ENCODE peak calls at places on chromosomes 5 and 9, in eight cellular contexts. C, G, Y, K, V, O, Q and I are unnamed samples.

GRCh38 chr5:43520615-43521014 is 5.7 kb upstream of the C5orf34 start:
- DNase-seq in C (no peak), G (no peak), Y (no peak), K (no peak), V (no peak), O (no peak), Q (no peak), I (no peak)

GRCh38 chr5:137566780-137567179 is 67.7 kb upstream of the SPOCK1 start:
- DNase-seq in C (no peak), G (no peak), Y (no peak), K (no peak), V (no peak), O (no peak), Q (peak; percentile 19), I (no peak)

GRCh38 chr9:1505489-1505888 is 455.3 kb downstream of the DMRT2 start:
- DNase-seq in C (no peak), G (no peak), Y (no peak), K (no peak), V (no peak), O (no peak), Q (no peak), I (no peak)

GRCh38 chr9:76107487-76107886 is 217.0 kb downstream of the PCSK5 start:
- DNase-seq in C (no peak), G (no peak), Y (peak; percentile 81), K (peak; percentile 19), V (no peak), O (peak; percentile 24), Q (no peak), I (peak; percentile 39)

GRCh38 chr5:177453852-177454396 is 7.3 kb downstream of the PRR7 start:
- DNase-seq in C (peak; percentile 68), G (no peak), Y (no peak), K (no peak), V (no peak), O (no peak), Q (no peak), I (no peak)

GRCh38 chr9:96139592-96140251 is 162.3 kb downstream of the HSD17B3 start:
- DNase-seq in C (peak; percentile 66), G (peak; percentile 92), Y (peak; percentile 84), K (peak; percentile 32), V (no peak), O (peak; percentile 71), Q (no peak), I (peak; percentile 91)

GRCh38 chr9:36551129-36551528 is 21.6 kb upstream of the MELK start:
- DNase-seq in C (no peak), G (no peak), Y (peak; percentile 32), K (no peak), V (no peak), O (peak; percentile 8), Q (no peak), I (no peak)

GRCh38 chr9:18595597-18595996 is 121.6 kb downstream of the ADAMTSL1 start:
- DNase-seq in C (no peak), G (no peak), Y (no peak), K (no peak), V (no peak), O (no peak), Q (no peak), I (no peak)

GRCh38 chr9:5582835-5583195 is 46.1 kb upstream of the RIC1 start:
- DNase-seq in C (no peak), G (peak; percentile 56), Y (peak; percentile 62), K (no peak), V (peak; percentile 13), O (peak; percentile 88), Q (no peak), I (peak; percentile 63)

GRCh38 chr9:35918780-35919179 is 9.5 kb downstream of the SPAAR start:
- DNase-seq in C (no peak), G (no peak), Y (no peak), K (no peak), V (no peak), O (no peak), Q (no peak), I (no peak)

GRCh38 chr5:141261238-141261546 is 16.0 kb downstream of the PCDHB15 start:
- DNase-seq in C (no peak), G (no peak), Y (no peak), K (no peak), V (no peak), O (no peak), Q (no peak), I (no peak)

GRCh38 chr9:124256517-124257069 is 1.2 kb upstream of the NEK6 start:
- DNase-seq in C (no peak), G (no peak), Y (peak; percentile 94), K (no peak), V (no peak), O (peak; percentile 85), Q (no peak), I (peak; percentile 89)

GRCh38 chr9:2260401-2261306 is 245.5 kb downstream of the SMARCA2 start:
- DNase-seq in C (no peak), G (no peak), Y (peak; percentile 56), K (no peak), V (no peak), O (peak; percentile 51), Q (no peak), I (peak; percentile 82)

GRCh38 chr9:124220551-124221451 is 36.9 kb upstream of the NEK6 start:
- DNase-seq in C (no peak), G (no peak), Y (peak; percentile 19), K (no peak), V (no peak), O (peak; percentile 73), Q (no peak), I (peak; percentile 77)

GRCh38 chr9:8822667-8823025 is 1023.1 kb upstream of the DMAC1 start:
- DNase-seq in C (no peak), G (no peak), Y (no peak), K (no peak), V (no peak), O (no peak), Q (no peak), I (no peak)

GRCh38 chr9:137494550-137495351 is 35.6 kb upstream of the NSMF start:
- DNase-seq in C (no peak), G (no peak), Y (no peak), K (no peak), V (no peak), O (no peak), Q (no peak), I (no peak)

GRCh38 chr9:79020266-79020665 is 551.5 kb upstream of the TLE4 start:
- DNase-seq in C (no peak), G (no peak), Y (no peak), K (no peak), V (no peak), O (no peak), Q (no peak), I (no peak)

GRCh38 chr5:67106626-67107342 is 89.8 kb downstream of the CD180 start:
- DNase-seq in C (no peak), G (no peak), Y (no peak), K (no peak), V (no peak), O (no peak), Q (no peak), I (no peak)

GRCh38 chr5:151041577-151042268 is 21.3 kb downstream of the GPX3 start:
- DNase-seq in C (peak; percentile 21), G (no peak), Y (no peak), K (no peak), V (no peak), O (no peak), Q (no peak), I (no peak)

GRCh38 chr9:123356851-123357747 is 1.1 kb downstream of the CRB2 start:
- DNase-seq in C (no peak), G (no peak), Y (no peak), K (no peak), V (no peak), O (no peak), Q (no peak), I (no peak)

GRCh38 chr5:133939668-133940067 is 28.8 kb downstream of the C5orf15 start:
- DNase-seq in C (no peak), G (no peak), Y (no peak), K (no peak), V (no peak), O (no peak), Q (no peak), I (no peak)

GRCh38 chr9:76868897-76869296 is 37.0 kb downstream of the PRUNE2 start:
- DNase-seq in C (no peak), G (no peak), Y (peak; percentile 7), K (no peak), V (no peak), O (no peak), Q (no peak), I (peak; percentile 57)

GRCh38 chr5:1324301-1324700 is 20.6 kb downstream of the CLPTM1L start:
- DNase-seq in C (peak; percentile 18), G (no peak), Y (no peak), K (peak; percentile 4), V (no peak), O (no peak), Q (no peak), I (no peak)

DNA sequence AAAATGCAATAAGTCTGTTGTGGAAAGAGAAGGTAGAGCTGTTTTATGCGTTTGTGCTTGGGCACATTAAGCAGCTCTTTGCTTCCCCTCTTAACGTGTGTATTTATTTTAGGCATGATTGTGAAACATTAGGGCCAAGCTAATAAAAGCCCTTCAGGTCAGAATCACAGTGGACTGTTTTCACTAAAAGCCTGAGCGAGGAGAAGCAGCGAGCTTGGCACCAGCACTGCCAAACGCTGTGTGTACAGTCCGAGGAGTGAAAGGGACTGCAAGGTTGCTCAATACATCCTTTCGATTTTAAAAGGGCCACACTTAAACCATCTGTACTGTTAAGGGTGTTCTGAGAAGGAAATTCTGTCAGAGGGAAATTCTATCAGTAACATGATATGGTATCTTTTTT is 107.2 kb upstream of the CKMT2 start:
- DNase-seq in C (peak; percentile 65), G (no peak), Y (no peak), K (no peak), V (no peak), O (no peak), Q (no peak), I (peak; percentile 53)
- H3K4me3 ChIP-seq in C (no peak overlapping the region), G (no peak overlapping the region), Y (no peak overlapping the region), K (no peak overlapping the region), V (no peak overlapping the region), O (no peak overlapping the region), Q (no peak overlapping the region), I (no peak overlapping the region)

GRCh38 chr9:107487521-107488399 is 1.8 kb downstream of the KLF4 start:
- DNase-seq in C (peak; percentile 81), G (no peak), Y (peak; percentile 50), K (peak; percentile 34), V (no peak), O (peak; percentile 63), Q (no peak), I (no peak)
- TF ChIP-seq CTCF in C (peak; percentile 49), G (peak; percentile 50), Y (peak; percentile 69), K (peak; percentile 59), V (no peak), O (peak; percentile 49), Q (peak; percentile 39), I (peak; percentile 19)

GRCh38 chr5:58259685-58260152 is 200.2 kb downstream of the PLK2 start:
- DNase-seq in C (no peak), G (peak; percentile 91), Y (peak; percentile 87), K (no peak), V (no peak), O (peak; percentile 89), Q (no peak), I (peak; percentile 71)
- H3K4me3 ChIP-seq in C (no peak overlapping the region), G (peak overlapping the region; percentile 11), Y (no peak overlapping the region), K (no peak overlapping the region), V (no peak overlapping the region), O (no peak overlapping the region), Q (no peak overlapping the region), I (peak overlapping the region; percentile 10)

DNA sequence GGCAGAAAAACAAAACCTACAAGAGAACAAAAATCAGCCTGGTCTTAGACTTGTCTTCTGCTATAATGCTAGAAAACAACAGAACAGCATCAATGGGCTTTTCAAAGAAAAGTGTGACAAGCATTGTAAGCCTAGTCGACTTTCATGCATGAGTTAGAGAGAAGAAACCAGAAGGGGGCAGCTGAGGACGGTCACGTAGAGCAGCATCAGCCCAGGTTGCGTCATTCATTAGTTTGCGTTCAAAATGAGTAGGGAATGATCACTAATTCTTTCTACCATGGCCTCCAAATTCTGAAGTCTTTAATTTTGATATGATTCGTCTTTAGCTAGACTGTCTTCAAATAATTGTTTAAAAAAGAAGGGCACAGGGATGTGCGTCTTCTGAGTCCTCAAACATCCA is 4.7 kb upstream of the ISCA1 start:
- DNase-seq in C (no peak), G (no peak), Y (peak; percentile 67), K (no peak), V (no peak), O (peak; percentile 60), Q (no peak), I (peak; percentile 55)
- TF ChIP-seq CTCF in C (no peak), G (peak; percentile 50), Y (peak; percentile 59), K (no peak), V (no peak), O (peak; percentile 45), Q (no peak), I (peak; percentile 36)